ENCODE peak calls at places on chromosomes 12 and 14, in seven cellular contexts. W is heart left ventricle; S is NB4; G is choroid plexus epithelial cell; D is CD4-positive, alpha-beta T cell; N is GM20000; J is hepatocyte. Y is an unnamed sample.

GRCh38 chr12:131713349-131713748 is 2.5 kb downstream of the SFSWAP start:
- DNase-seq in D (no peak), S (peak), N (no peak), J (no peak), W (no peak), G (no peak), Y (no peak)

GRCh38 chr14:96086032-96086431 is 46.9 kb downstream of the C14orf132 start:
- DNase-seq in N (no peak), D (no peak), G (peak), S (no peak), J (peak), W (no peak), Y (peak)

GRCh38 chr14:30521899-30522736 is 36.8 kb upstream of the G2E3 start:
- DNase-seq in S (peak), W (no peak), N (peak), J (peak), D (no peak), G (peak), Y (peak)

GRCh38 chr12:124479680-124480468 is 87.5 kb downstream of the NCOR2 start:
- DNase-seq in S (no peak), D (no peak), G (no peak), N (no peak), W (peak), J (no peak), Y (no peak)

GRCh38 chr12:41903014-41903702 is 241.5 kb downstream of the GXYLT1 start:
- DNase-seq in J (no peak), W (no peak), N (no peak), G (no peak), D (no peak), S (no peak), Y (no peak)

GRCh38 chr14:67999290-67999689 is 179.7 kb downstream of the RAD51B start:
- DNase-seq in W (no peak), S (no peak), G (peak), D (no peak), N (no peak), J (no peak), Y (peak)

GRCh38 chr12:106118-106561 is 39.6 kb downstream of the IQSEC3 start:
- DNase-seq in D (no peak), S (no peak), N (peak), J (peak), W (peak), G (no peak), Y (no peak)

GRCh38 chr14:91374897-91375747 is 42.5 kb downstream of the CCDC88C start:
- DNase-seq in W (no peak), S (no peak), J (no peak), N (no peak), G (no peak), D (no peak), Y (no peak)

GRCh38 chr14:71620401-71620800 is 311.8 kb upstream of the RGS6 start:
- DNase-seq in N (no peak), D (no peak), G (peak), J (no peak), S (no peak), W (no peak), Y (peak)

GRCh38 chr14:104881369-104881979 is 16.4 kb downstream of the CEP170B start:
- DNase-seq in J (no peak), D (no peak), G (no peak), S (peak), N (no peak), W (peak), Y (no peak)

GRCh38 chr12:111529424-111530368 is 69.4 kb downstream of the ATXN2 start:
- DNase-seq in J (peak), N (peak), G (peak), D (peak), W (peak), S (peak), Y (peak)

GRCh38 chr12:53995311-53996187 is 4.4 kb upstream of the HOXC9 start:
- DNase-seq in S (peak), D (no peak), W (peak), J (peak), N (no peak), G (no peak), Y (no peak)

GRCh38 chr14:95943699-95944098 is 67.1 kb downstream of the TUNAR start:
- DNase-seq in S (no peak), W (no peak), G (no peak), J (no peak), N (no peak), D (no peak), Y (no peak)

GRCh38 chr12:13534645-13535398 is 338.3 kb downstream of the EMP1 start:
- DNase-seq in S (peak), J (peak), G (peak), W (peak), D (peak), N (peak), Y (peak)

GRCh38 chr12:113577464-113578121 is 105.9 kb upstream of the LHX5 start:
- DNase-seq in G (no peak), D (no peak), S (no peak), J (no peak), N (no peak), W (no peak), Y (no peak)

GRCh38 chr12:29782285-29782820 is 1.4 kb downstream of the TMTC1 start:
- DNase-seq in G (peak), S (peak), N (peak), W (no peak), D (no peak), J (peak), Y (peak)

GRCh38 chr12:84738481-84738972 is 174.1 kb downstream of the SLC6A15 start:
- DNase-seq in D (no peak), J (no peak), W (no peak), G (peak), N (no peak), S (no peak), Y (peak)

GRCh38 chr12:113260636-113261300 is 39.5 kb downstream of the TPCN1 start:
- DNase-seq in N (no peak), W (no peak), D (no peak), G (no peak), S (no peak), J (no peak), Y (no peak)

GRCh38 chr14:65594882-65595237 is 182.3 kb downstream of the FUT8 start:
- DNase-seq in G (no peak), D (no peak), J (no peak), S (no peak), W (no peak), N (no peak), Y (no peak)

GRCh38 chr12:110245278-110245868 is 35.7 kb upstream of the ATP2A2 start:
- DNase-seq in S (peak), J (no peak), D (peak), N (peak), G (no peak), W (peak), Y (peak)

GRCh38 chr14:56194062-56194461 is 75.9 kb downstream of the PELI2 start:
- DNase-seq in S (no peak), J (no peak), D (no peak), W (no peak), G (no peak), N (no peak), Y (no peak)

GRCh38 chr14:61466249-61466904 is 145.0 kb downstream of the PRKCH start:
- DNase-seq in S (no peak), G (peak), W (peak), D (no peak), J (peak), N (no peak), Y (peak)

DNA sequence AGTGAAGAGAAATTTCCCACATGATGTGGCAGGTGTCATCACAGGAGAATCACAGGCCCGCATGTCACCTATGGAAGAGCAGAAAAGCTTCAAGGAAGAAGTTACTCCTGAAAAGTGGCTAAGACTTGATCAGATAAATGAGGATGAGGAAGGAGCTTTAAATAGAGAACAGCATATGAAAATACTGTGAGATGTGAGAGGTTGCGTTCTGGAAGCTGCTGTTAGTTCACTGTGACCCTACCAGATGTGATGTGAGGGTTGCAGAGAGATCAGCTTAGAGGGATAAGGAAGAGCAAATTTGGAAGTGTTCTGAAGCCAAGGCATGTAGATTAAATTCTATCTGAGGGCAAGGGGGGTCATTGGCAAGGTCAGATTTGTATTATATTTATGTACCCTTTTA is 17.1 kb downstream of the ERP27 start:
- DNase-seq in J (no peak), G (no peak), N (no peak), D (no peak), W (no peak), S (no peak), Y (no peak)
- TF ChIP-seq CTCF in J (no peak), G (no peak), N (no peak), D (no peak), W (no peak), S (no peak), Y (no peak)

GRCh38 chr12:47636908-47637780 is 68.7 kb downstream of the RPAP3 start:
- DNase-seq in W (no peak), J (peak), G (peak), N (no peak), D (no peak), S (peak), Y (peak)
- TF ChIP-seq CTCF in W (peak), J (peak), G (peak), N (peak), D (peak), S (peak), Y (peak)

GRCh38 chr12:116863275-116863767 is 17.9 kb downstream of the HRK start:
- DNase-seq in N (no peak), G (peak), S (peak), W (no peak), J (peak), D (no peak), Y (no peak)
- TF ChIP-seq CTCF in N (peak), G (peak), S (peak), W (peak), J (peak), D (no peak), Y (no peak)

GRCh38 chr14:99938376-99938775 is 126.8 kb upstream of the EVL start:
- DNase-seq in D (no peak), W (no peak), G (no peak), N (no peak), J (no peak), S (no peak), Y (no peak)
- TF ChIP-seq CTCF in D (no peak), W (no peak), G (no peak), N (no peak), J (no peak), S (no peak), Y (no peak)

GRCh38 chr12:105555556-105555973 is 225.1 kb downstream of the C12orf75 start:
- DNase-seq in S (no peak), N (no peak), W (no peak), D (no peak), G (no peak), J (peak), Y (peak)
- TF ChIP-seq CTCF in S (no peak), N (no peak), W (no peak), D (no peak), G (no peak), J (no peak), Y (no peak)